ENCODE peak calls at places on chromosome 20, in eight cellular contexts. I is effector memory CD8-positive, alpha-beta T cell; P is activated T-cell treated with anti-CD3 and anti-CD28 coated beads, Interleukin-2, amount 50 U/mL, for 72 hours; G is stimulated activated CD8-positive, alpha-beta memory T cell treated with anti-CD3 and anti-CD28 coated beads, Interleukin-15, amount 100 ng/mL, for 24 hours; N is stimulated activated CD4-positive, alpha-beta T cell treated with anti-CD3 and anti-CD28 coated beads, Interleukin-1b, Interleukin-23, amount 100 ng/mL, for 24 hours; M is T1000; A is effector memory CD4-positive, alpha-beta T cell; X is GM10248. B is an unnamed sample.

GRCh38 chr20:41003143-41003932 is 25.3 kb upstream of the TOP1 start:
- DNase-seq in I (peak), P (peak), G (peak), N (peak), M (peak), A (peak), X (no peak), B (no peak)

GRCh38 chr20:48846516-48847492 is 19.0 kb upstream of the PREX1 start:
- DNase-seq in I (no peak), P (peak), G (no peak), N (peak), M (no peak), A (no peak), X (peak), B (peak)

GRCh38 chr20:9570612-9571011 is 56.2 kb downstream of the LAMP5 start:
- DNase-seq in I (no peak), P (no peak), G (no peak), N (no peak), M (no peak), A (no peak), X (no peak), B (no peak)

GRCh38 chr20:51379601-51380341 is 162.7 kb downstream of the NFATC2 start:
- DNase-seq in I (no peak), P (no peak), G (no peak), N (no peak), M (no peak), A (no peak), X (no peak), B (no peak)

GRCh38 chr20:46994341-46994740 is 99.7 kb downstream of the EYA2 start:
- DNase-seq in I (no peak), P (peak), G (no peak), N (peak), M (no peak), A (peak), X (peak), B (no peak)

GRCh38 chr20:33612001-33612400 is 50.1 kb upstream of the C20orf144 start:
- DNase-seq in I (no peak), P (no peak), G (no peak), N (no peak), M (no peak), A (no peak), X (no peak), B (no peak)

GRCh38 chr20:37538003-37538402 is 10.3 kb upstream of the BLCAP start:
- DNase-seq in I (no peak), P (no peak), G (no peak), N (no peak), M (no peak), A (no peak), X (no peak), B (no peak)

GRCh38 chr20:39394461-39394860 is 432.3 kb downstream of the DHX35 start:
- DNase-seq in I (no peak), P (no peak), G (no peak), N (no peak), M (no peak), A (no peak), X (no peak), B (no peak)

GRCh38 chr20:34954905-34955231 is 738 bp downstream of the GSS start:
- DNase-seq in I (no peak), P (no peak), G (no peak), N (no peak), M (no peak), A (no peak), X (no peak), B (no peak)

GRCh38 chr20:1761116-1761515 is 103.5 kb upstream of the SIRPG start:
- DNase-seq in I (no peak), P (no peak), G (no peak), N (no peak), M (no peak), A (no peak), X (no peak), B (no peak)

B was measured in ELF-1.